ENCODE peak calls at places on chromosomes 11 and 22, in four cellular contexts. X is HepG2, W is K562, S is GM12878. O is an unnamed sample.

GRCh38 chr11:8722156-8722555 is 39.6 kb downstream of the RPL27A start:
- DNase-seq in X (peak), W (peak), S (no peak), O (no peak)

GRCh38 chr22:29480512-29481264 is 670 bp downstream of the NEFH start:
- DNase-seq in X (no peak), W (peak), S (peak), O (peak)

GRCh38 chr11:64653388-64653973 is 62.5 kb downstream of the SLC22A12 start:
- DNase-seq in X (no peak), W (no peak), S (no peak), O (no peak)

GRCh38 chr11:124763156-124763947 is 1.3 kb upstream of the ESAM start:
- DNase-seq in X (peak), W (peak), S (no peak), O (peak)

GRCh38 chr11:66341502-66342126 is 3.3 kb downstream of the BRMS1 start:
- DNase-seq in X (no peak), W (no peak), S (no peak), O (no peak)

GRCh38 chr22:32660292-32660691 is 141.2 kb upstream of the TIMP3 start:
- DNase-seq in X (peak), W (peak), S (no peak), O (peak)

GRCh38 chr11:34234086-34234740 is 123.6 kb downstream of the ABTB2 start:
- DNase-seq in X (no peak), W (peak), S (peak), O (peak)

GRCh38 chr11:80297808-80298460 is 857.1 kb upstream of the TENM4 start:
- DNase-seq in X (no peak), W (no peak), S (no peak), O (no peak)

GRCh38 chr22:31126128-31126868 is 3.5 kb downstream of the INPP5J start:
- DNase-seq in X (no peak), W (no peak), S (no peak), O (no peak)

GRCh38 chr22:23071163-23072034 is 1.1 kb downstream of the GNAZ start:
- DNase-seq in X (no peak), W (no peak), S (no peak), O (peak)

GRCh38 chr11:107844041-107844440 is 14.5 kb downstream of the SLC35F2 start:
- DNase-seq in X (no peak), W (no peak), S (no peak), O (no peak)

GRCh38 chr11:70204466-70204799 is 1.3 kb downstream of the FADD start:
- DNase-seq in X (no peak), W (peak), S (no peak), O (no peak)

GRCh38 chr22:46652930-46653331 is 32.7 kb downstream of the GRAMD4 start:
- DNase-seq in X (peak), W (no peak), S (no peak), O (no peak)

GRCh38 chr22:24768537-24769374 is 5.8 kb downstream of the PIWIL3 start:
- DNase-seq in X (peak), W (peak), S (no peak), O (peak)

GRCh38 chr11:129391864-129392263 is 16.2 kb downstream of the BARX2 start:
- DNase-seq in X (no peak), W (no peak), S (no peak), O (no peak)

GRCh38 chr11:59273008-59273841 is 60.5 kb upstream of the MPEG1 start:
- DNase-seq in X (no peak), W (no peak), S (peak), O (no peak)

GRCh38 chr11:764322-765024 is 12.8 kb downstream of the GATD1 start:
- DNase-seq in X (no peak), W (no peak), S (no peak), O (no peak)
- TF ChIP-seq CBFB in X (no peak), W (no peak), S (no peak), O (no peak)

DNA sequence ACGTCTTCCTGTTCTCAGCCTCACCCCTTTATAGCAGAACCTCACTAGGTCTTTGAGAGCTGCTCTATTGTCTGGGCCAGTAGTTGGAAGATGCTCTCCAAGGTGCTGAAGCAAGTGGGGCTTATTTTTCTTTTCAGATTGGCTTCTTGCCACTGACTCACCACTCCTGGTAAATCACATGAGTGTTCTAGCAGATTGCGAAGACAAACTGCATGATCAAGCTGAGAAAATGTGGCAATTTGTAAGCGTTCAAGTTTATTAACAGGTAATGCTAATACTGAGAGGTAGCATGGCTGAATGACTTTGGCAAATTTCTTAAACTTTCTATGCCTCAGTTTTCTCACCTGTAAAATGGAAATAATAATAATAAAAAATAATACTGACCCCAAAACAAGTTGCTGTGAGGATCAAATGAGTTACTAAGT is 59.2 kb downstream of the CACNG2 start:
- DNase-seq in X (peak), W (peak), S (no peak), O (peak)
- TF ChIP-seq CBFB in X (no peak), W (no peak), S (no peak), O (no peak)

DNA sequence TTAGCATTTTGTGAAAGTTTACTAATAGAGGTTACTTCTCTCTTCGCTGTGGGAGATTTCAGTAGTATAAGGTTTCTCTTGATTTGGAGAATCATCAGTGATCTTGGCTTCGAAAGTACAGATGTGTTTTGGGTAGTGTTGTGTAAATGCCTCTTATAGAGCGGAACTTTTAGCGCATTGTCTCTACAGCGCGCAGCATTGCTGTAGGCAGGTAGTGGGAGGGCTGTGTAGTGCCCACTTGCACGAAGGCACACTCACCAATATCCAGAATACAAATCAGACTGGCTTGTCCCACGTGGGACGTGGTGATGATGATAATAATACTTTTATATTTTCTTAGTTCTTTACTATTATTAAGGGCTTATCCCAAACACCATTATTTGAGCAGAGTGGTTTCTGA is 51.4 kb downstream of the FAM83F start:
- DNase-seq in X (no peak), W (no peak), S (no peak), O (no peak)
- TF ChIP-seq CBFB in X (no peak), W (no peak), S (no peak), O (no peak)

DNA sequence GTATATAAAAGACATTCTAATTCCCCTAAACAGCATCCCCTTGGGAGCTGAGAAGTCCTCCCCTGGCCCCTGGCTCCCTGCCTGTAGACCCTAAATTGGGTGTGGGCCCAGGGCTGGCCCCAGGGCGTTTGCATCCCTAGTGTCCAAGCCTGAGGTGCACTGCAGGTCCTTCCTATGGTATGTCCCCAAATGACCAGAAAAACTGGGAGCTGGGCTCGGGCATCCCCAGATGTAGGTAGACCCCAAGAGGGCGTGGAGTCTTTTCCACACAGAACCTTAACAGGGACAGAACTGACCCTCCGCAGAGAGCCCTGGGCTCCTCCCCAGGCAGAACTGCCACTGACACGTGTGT is 782 bp upstream of the OSBPL5 start:
- DNase-seq in X (no peak), W (no peak), S (no peak), O (peak)
- TF ChIP-seq CBFB in X (no peak), W (no peak), S (no peak), O (no peak)

GRCh38 chr11:61691378-61692156 is 11.4 kb downstream of the DAGLA start:
- DNase-seq in X (no peak), W (no peak), S (no peak), O (no peak)

GRCh38 chr11:61695917-61696316 is 15.7 kb downstream of the DAGLA start:
- DNase-seq in X (no peak), W (no peak), S (peak), O (no peak)

GRCh38 chr11:61696602-61697001 is 16.4 kb downstream of the DAGLA start:
- DNase-seq in X (no peak), W (no peak), S (no peak), O (no peak)

GRCh38 chr11:61694971-61695706 is 14.9 kb downstream of the DAGLA start:
- DNase-seq in X (peak), W (no peak), S (no peak), O (no peak)

GRCh38 chr11:61693897-61694840 is 14.0 kb downstream of the DAGLA start:
- DNase-seq in X (peak), W (no peak), S (no peak), O (no peak)
- TF ChIP-seq CBFB in X (no peak), W (no peak), S (no peak), O (no peak)

DNA sequence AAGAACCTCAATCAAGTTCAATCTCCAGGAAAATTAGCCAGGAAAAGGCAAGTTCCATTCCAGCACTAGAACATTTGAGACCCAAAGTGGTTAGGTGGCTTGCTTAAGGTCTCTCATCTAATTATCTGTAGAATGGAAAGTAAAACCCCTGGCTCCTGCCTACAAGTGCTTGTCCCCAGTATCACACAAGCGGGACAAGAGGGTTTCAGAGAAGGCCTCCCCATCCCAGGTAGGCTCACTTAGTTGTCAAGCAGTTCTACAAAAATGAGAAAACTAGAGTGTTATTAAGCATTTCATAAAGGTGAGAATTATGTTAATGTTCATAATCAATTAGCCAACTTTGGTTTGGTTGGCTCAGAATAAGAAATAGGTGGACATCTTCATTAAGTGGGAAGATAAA is 5.5 kb downstream of the POU2AF1 start:
- DNase-seq in X (no peak), W (no peak), S (no peak), O (no peak)
- TF ChIP-seq CBFB in X (no peak), W (no peak), S (no peak), O (no peak)

GRCh38 chr11:1759851-1760220 is 3.9 kb downstream of the CTSD start:
- DNase-seq in X (no peak), W (no peak), S (no peak), O (no peak)

GRCh38 chr11:1759151-1759850 is 4.4 kb downstream of the CTSD start:
- DNase-seq in X (no peak), W (no peak), S (no peak), O (no peak)

GRCh38 chr11:1758611-1759150 is 5.0 kb downstream of the CTSD start:
- DNase-seq in X (no peak), W (no peak), S (no peak), O (no peak)

GRCh38 chr11:1756791-1757771 is 6.6 kb downstream of the CTSD start:
- DNase-seq in X (no peak), W (no peak), S (no peak), O (no peak)

DNA sequence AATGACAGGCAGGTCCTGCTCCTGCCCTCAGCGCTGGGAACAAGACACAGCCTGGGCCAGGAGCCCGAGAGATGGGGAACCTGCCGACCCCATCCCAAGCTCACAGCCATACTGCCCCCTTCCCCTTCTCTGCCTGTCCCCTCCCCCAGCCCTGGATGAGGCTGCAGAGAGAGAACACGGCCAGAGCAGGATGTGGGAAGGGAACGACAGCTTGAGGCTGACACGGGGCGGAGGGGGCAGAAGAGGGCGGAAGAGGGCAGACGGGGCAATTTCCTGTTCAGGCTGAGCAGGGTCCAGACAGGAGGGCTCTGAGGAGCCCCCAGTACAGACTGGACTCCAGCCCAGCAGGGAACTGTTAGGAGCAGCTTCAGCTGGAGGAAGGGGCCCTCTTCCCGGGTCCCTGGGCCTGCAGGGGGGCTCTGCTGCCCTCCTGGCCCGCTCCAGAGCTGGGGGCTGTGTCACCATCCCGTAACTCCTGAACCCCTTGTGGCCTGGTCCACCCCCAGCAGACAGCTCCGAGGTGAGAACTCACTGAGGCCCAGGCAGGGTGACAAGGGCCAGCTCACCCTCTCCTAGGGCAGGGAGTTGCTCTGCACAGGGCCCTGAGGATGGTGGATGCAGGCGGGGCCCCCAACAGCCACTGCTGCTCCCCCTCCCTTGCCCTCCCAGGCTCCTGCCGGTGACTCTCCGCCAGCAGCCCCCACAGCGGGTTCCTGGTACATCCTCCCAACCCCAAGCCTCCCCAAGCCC is 5.7 kb downstream of the CTSD start:
- DNase-seq in X (no peak), W (no peak), S (no peak), O (no peak)
- TF ChIP-seq CBFB in X (no peak), W (no peak), S (no peak), O (no peak)

GRCh38 chr11:67369801-67370284 is 3.6 kb downstream of the CLCF1 start:
- DNase-seq in X (no peak), W (no peak), S (no peak), O (no peak)
- TF ChIP-seq CBFB in X (no peak), W (no peak), S (no peak), O (no peak)

DNA sequence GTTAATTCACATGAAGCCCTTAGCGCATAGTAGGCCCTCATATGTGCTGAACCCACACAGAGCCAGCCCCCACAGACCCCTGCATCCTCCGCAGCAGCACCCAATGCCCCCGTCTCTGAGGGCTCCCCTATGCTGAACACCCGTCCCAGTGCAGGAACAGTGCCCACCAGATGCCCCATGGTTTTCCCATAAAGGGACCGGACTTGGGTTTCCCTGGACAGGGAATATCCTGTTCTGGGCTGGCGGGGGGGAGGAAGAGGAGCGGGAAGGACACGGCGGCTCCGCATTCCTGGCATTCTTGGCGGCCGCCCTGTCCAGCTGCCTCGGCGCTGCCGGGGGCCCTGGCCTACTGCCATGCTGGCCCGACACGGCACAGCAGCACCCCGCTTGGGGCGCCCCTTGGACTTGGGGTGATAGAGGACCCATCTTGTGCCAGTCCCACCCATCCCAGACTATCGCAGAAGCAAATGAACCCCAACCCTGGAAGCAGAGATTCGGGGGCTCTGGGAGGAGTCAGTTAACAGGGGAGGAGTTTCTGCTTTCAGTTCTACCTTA is 23.7 kb upstream of the CBX7 start:
- DNase-seq in X (peak), W (no peak), S (no peak), O (peak)
- TF ChIP-seq CBFB in X (peak), W (no peak), S (no peak), O (no peak)

GRCh38 chr11:77407613-77408012 is 66.3 kb downstream of the PAK1 start:
- DNase-seq in X (peak), W (no peak), S (no peak), O (no peak)

GRCh38 chr11:77409046-77409445 is 64.8 kb downstream of the PAK1 start:
- DNase-seq in X (no peak), W (no peak), S (no peak), O (no peak)

GRCh38 chr11:77403228-77403627 is 70.7 kb downstream of the PAK1 start:
- DNase-seq in X (no peak), W (no peak), S (no peak), O (no peak)

GRCh38 chr11:77410076-77410827 is 63.6 kb downstream of the PAK1 start:
- DNase-seq in X (no peak), W (no peak), S (no peak), O (no peak)

GRCh38 chr11:77406396-77406795 is 67.5 kb downstream of the PAK1 start:
- DNase-seq in X (no peak), W (no peak), S (no peak), O (no peak)
- TF ChIP-seq CBFB in X (no peak), W (no peak), S (no peak), O (no peak)